ENCODE peak calls at places on chromosomes 16 and 17, in six cellular contexts. P, Z, T, O, V and Q are unnamed samples.

GRCh38 chr17:12744298-12744697 is 45.0 kb upstream of the ARHGAP44 start:
- DNase-seq in Z (no peak), O (no peak), T (no peak), V (no peak), P (no peak), Q (no peak)

GRCh38 chr17:59378621-59379194 is 47.3 kb downstream of the YPEL2 start:
- DNase-seq in P (no peak), V (no peak), Z (no peak), T (peak), O (peak), Q (no peak)

GRCh38 chr17:63024201-63024600 is 58.2 kb downstream of the TANC2 start:
- DNase-seq in P (no peak), T (no peak), V (no peak), Z (no peak), O (no peak), Q (no peak)

GRCh38 chr17:62666061-62666800 is 38.8 kb downstream of the MRC2 start:
- DNase-seq in O (no peak), P (no peak), Z (no peak), V (no peak), T (no peak), Q (no peak)

GRCh38 chr17:21213491-21214014 is 408 bp downstream of the TMEM11 start:
- DNase-seq in Z (peak), O (no peak), V (peak), T (no peak), P (no peak), Q (peak)

GRCh38 chr16:48029768-48030167 is 126.0 kb downstream of the ABCC12 start:
- DNase-seq in Z (no peak), O (no peak), P (no peak), V (no peak), T (no peak), Q (no peak)

GRCh38 chr16:628321-629061 is 2.3 kb upstream of the WFIKKN1 start:
- DNase-seq in V (no peak), O (no peak), Z (no peak), P (no peak), T (no peak), Q (no peak)

GRCh38 chr16:80580109-80580832 is 39.5 kb downstream of the DYNLRB2 start:
- DNase-seq in Z (peak), T (no peak), V (peak), P (peak), O (peak), Q (no peak)

GRCh38 chr17:82899941-82900340 is 60.1 kb upstream of the ZNF750 start:
- DNase-seq in O (no peak), T (no peak), Z (no peak), P (no peak), V (no peak), Q (no peak)

GRCh38 chr17:64154321-64155089 is 24.6 kb upstream of the ERN1 start:
- DNase-seq in T (no peak), Z (no peak), O (no peak), P (no peak), V (no peak), Q (peak)

GRCh38 chr16:28925386-28926228 is 569 bp upstream of the RABEP2 start:
- DNase-seq in O (peak), T (peak), Z (peak), V (peak), P (peak), Q (peak)

GRCh38 chr16:22239131-22239805 is 33.2 kb downstream of the EEF2K start:
- DNase-seq in P (no peak), Z (no peak), V (no peak), O (no peak), T (no peak), Q (no peak)

GRCh38 chr17:81345211-81346089 is 49.8 kb upstream of the BAHCC1 start:
- DNase-seq in P (peak), O (peak), T (peak), V (peak), Z (no peak), Q (peak)

GRCh38 chr17:53912117-53912516 is 89.4 kb downstream of the KIF2B start:
- DNase-seq in V (no peak), O (no peak), Z (no peak), P (no peak), T (no peak), Q (no peak)

GRCh38 chr17:44308865-44309264 is 464 bp downstream of the RUNDC3A start:
- DNase-seq in Z (no peak), O (no peak), P (no peak), V (no peak), T (no peak), Q (peak)

GRCh38 chr17:48544356-48545021 is 420 bp downstream of the HOXB2 start:
- DNase-seq in P (peak), O (peak), Z (peak), V (no peak), T (peak), Q (no peak)

GRCh38 chr17:68514809-68515208 is 2.6 kb downstream of the PRKAR1A start:
- DNase-seq in Z (no peak), V (no peak), P (no peak), O (peak), T (no peak), Q (no peak)

GRCh38 chr16:88611220-88611821 is 27.1 kb upstream of the IL17C start:
- DNase-seq in P (no peak), T (no peak), O (no peak), V (no peak), Z (no peak), Q (peak)

GRCh38 chr17:65594585-65594940 is 33.1 kb upstream of the AXIN2 start:
- DNase-seq in O (peak), Z (no peak), P (no peak), V (peak), T (no peak), Q (no peak)

GRCh38 chr17:13521784-13522183 is 79.9 kb downstream of the HS3ST3A1 start:
- DNase-seq in Z (no peak), T (no peak), V (no peak), O (no peak), P (no peak), Q (no peak)

GRCh38 chr17:27414686-27415085 is 41.6 kb upstream of the KSR1 start:
- DNase-seq in Z (no peak), P (no peak), O (no peak), T (no peak), V (no peak), Q (no peak)

GRCh38 chr17:79082311-79083190 is 7.9 kb downstream of the ENGASE start:
- DNase-seq in Z (peak), V (peak), T (no peak), P (peak), O (peak), Q (peak)

GRCh38 chr16:57134982-57135381 is 42.6 kb downstream of the CPNE2 start:
- DNase-seq in V (peak), P (peak), O (no peak), Z (no peak), T (no peak), Q (no peak)

GRCh38 chr16:50309527-50310307 is 43.4 kb downstream of the ADCY7 start:
- DNase-seq in Z (no peak), O (no peak), T (no peak), P (peak), V (no peak), Q (no peak)

GRCh38 chr16:53052519-53053501 is at the start of gene CHD9NB:
- DNase-seq in P (no peak), V (peak), Z (no peak), T (peak), O (peak), Q (no peak)

GRCh38 chr17:2893422-2893914 is 97.2 kb downstream of the RAP1GAP2 start:
- DNase-seq in T (no peak), V (no peak), Z (no peak), P (no peak), O (no peak), Q (peak)

GRCh38 chr17:37037590-37038155 is 88.9 kb downstream of the AATF start:
- DNase-seq in O (no peak), Z (no peak), T (no peak), V (no peak), P (no peak), Q (no peak)

GRCh38 chr16:84138824-84139627 is 6.0 kb downstream of the HSDL1 start:
- DNase-seq in T (peak), Z (no peak), V (peak), O (peak), P (no peak), Q (no peak)

GRCh38 chr17:77424585-77425344 is 284.0 kb downstream of the SEC14L1 start:
- DNase-seq in T (peak), V (no peak), Z (no peak), P (no peak), O (peak), Q (peak)

GRCh38 chr17:69402052-69402451 is 12.4 kb upstream of the MAP2K6 start:
- DNase-seq in Z (no peak), O (no peak), T (no peak), P (no peak), V (no peak), Q (no peak)

GRCh38 chr17:5115673-5116651 is at the start of gene USP6:
- DNase-seq in T (no peak), O (no peak), V (no peak), P (no peak), Z (no peak), Q (no peak)